ENCODE peak calls at places on chromosomes 5 and 9, in four cellular contexts. I is activated gamma-delta T cell; J is AG09309; Q is activated naive CD4-positive, alpha-beta T cell. S is an unnamed sample.

GRCh38 chr5:127525181-127525580 is 7.7 kb downstream of the PRRC1 start:
- DNase-seq in I (no peak), J (no peak), Q (no peak), S (no peak)

GRCh38 chr5:181205735-181206401 is 872 bp upstream of the TRIM7 start:
- DNase-seq in I (no peak), J (no peak), Q (no peak), S (no peak)

GRCh38 chr9:35110327-35110758 is 5.3 kb downstream of the ATOSB start:
- DNase-seq in I (no peak), J (no peak), Q (no peak), S (no peak)

GRCh38 chr5:180259260-180259611 is 32.6 kb downstream of the MAPK9 start:
- DNase-seq in I (no peak), J (no peak), Q (no peak), S (no peak)

GRCh38 chr5:168057905-168058304 is 233.5 kb upstream of the WWC1 start:
- DNase-seq in I (no peak), J (no peak), Q (no peak), S (no peak)

GRCh38 chr5:126354012-126354856 is 69.0 kb upstream of the GRAMD2B start:
- DNase-seq in I (no peak), J (peak), Q (no peak), S (no peak)

GRCh38 chr9:96491880-96492525 is 42.0 kb downstream of the HABP4 start:
- DNase-seq in I (no peak), J (no peak), Q (no peak), S (no peak)

GRCh38 chr5:169826618-169827017 is 153.7 kb downstream of the INSYN2B start:
- DNase-seq in I (no peak), J (no peak), Q (no peak), S (no peak)

GRCh38 chr5:150272531-150272930 is 17.0 kb downstream of the CAMK2A start:
- DNase-seq in I (no peak), J (no peak), Q (no peak), S (no peak)

GRCh38 chr5:144139586-144139985 is 30.9 kb downstream of the YIPF5 start:
- DNase-seq in I (no peak), J (no peak), Q (no peak), S (no peak)

GRCh38 chr5:10351199-10351881 is 2.2 kb upstream of the MARCHF6 start:
- DNase-seq in I (no peak), J (no peak), Q (no peak), S (no peak)

GRCh38 chr9:121713400-121714070 is 62.1 kb downstream of the DAB2IP start:
- DNase-seq in I (no peak), J (no peak), Q (no peak), S (no peak)

S was measured in cortex of kidney.